ENCODE peak calls at places on chromosomes 4 and X, in six cellular contexts. F is stimulated activated CD8-positive, alpha-beta memory T cell treated with anti-CD3 and anti-CD28 coated beads, Interleukin-2, amount 100 ng/mL, for 48 hours; Z is stromal cell of bone marrow; Q is renal cortical epithelial cell; V is RPMI8226; H is omental fat pad. N is an unnamed sample.

GRCh38 chr4:5905714-5906113 is 12.8 kb upstream of the CRMP1 start:
- DNase-seq in Z (no peak), Q (no peak), V (no peak), H (no peak), F (no peak), N (no peak)

GRCh38 chr4:2402453-2402852 is 16.0 kb downstream of the ZFYVE28 start:
- DNase-seq in F (no peak), V (no peak), H (no peak), Z (no peak), Q (peak; percentile 9), N (no peak)

GRCh38 chrX:17655232-17656034 is 81.9 kb upstream of the SCML1 start:
- DNase-seq in H (no peak), Q (no peak), F (no peak), V (no peak), Z (no peak), N (no peak)

GRCh38 chr4:26434030-26434639 is 56.1 kb downstream of the CCKAR start:
- DNase-seq in H (no peak), Q (no peak), Z (peak; percentile 48), V (no peak), F (no peak), N (no peak)

GRCh38 chr4:7960790-7961655 is 21.4 kb upstream of the AFAP1 start:
- DNase-seq in H (peak; percentile 34), V (no peak), Z (peak; percentile 97), F (peak; percentile 67), Q (peak; percentile 95), N (peak; percentile 93)

GRCh38 chrX:41759817-41760216 is 35.8 kb downstream of the GPR82 start:
- DNase-seq in Z (no peak), Q (peak; percentile 29), H (no peak), F (no peak), V (peak; percentile 20), N (no peak)

GRCh38 chr4:85153221-85153620 is 186.7 kb upstream of the WDFY3 start:
- DNase-seq in Z (no peak), H (no peak), Q (no peak), V (no peak), F (no peak), N (no peak)

GRCh38 chrX:130125090-130125489 is 14.8 kb upstream of the ELF4 start:
- DNase-seq in Q (no peak), F (no peak), V (no peak), H (no peak), Z (no peak), N (peak; percentile 78)

GRCh38 chrX:150205011-150205410 is 158.1 kb upstream of the MAMLD1 start:
- DNase-seq in H (no peak), Q (peak; percentile 58), Z (no peak), V (no peak), F (no peak), N (no peak)

GRCh38 chr4:154491731-154492249 is at the start of gene DCHS2:
- DNase-seq in H (no peak), F (no peak), V (no peak), Q (no peak), Z (no peak), N (no peak)

GRCh38 chrX:123698979-123699378 is 33.9 kb downstream of the THOC2 start:
- DNase-seq in H (no peak), V (no peak), Z (peak; percentile 2), F (no peak), Q (peak; percentile 2), N (no peak)

GRCh38 chr4:146224331-146224966 is 10.1 kb downstream of the REELD1 start:
- DNase-seq in V (no peak), F (no peak), Q (no peak), Z (no peak), H (no peak), N (no peak)

GRCh38 chr4:157713342-157713741 is 459.5 kb downstream of the GASK1B start:
- DNase-seq in Z (no peak), V (no peak), F (no peak), Q (peak; percentile 9), H (no peak), N (no peak)

GRCh38 chr4:110865611-110866254 is 242.9 kb upstream of the PITX2 start:
- DNase-seq in Z (peak; percentile 67), Q (peak; percentile 94), H (no peak), V (no peak), F (no peak), N (no peak)

GRCh38 chrX:116281106-116281505 is 110.6 kb downstream of the AGTR2 start:
- DNase-seq in V (no peak), Z (no peak), F (no peak), H (no peak), Q (peak; percentile 38), N (peak; percentile 75)

N was measured in epithelial cell of prostate.